ENCODE peak calls at places on chromosomes 6 and 20, in four cellular contexts. E is fibroblast of lung, H is cardiac muscle cell, O is uterus. J is an unnamed sample.

GRCh38 chr6:45658958-45659357 is 281.2 kb upstream of the SUPT3H start:
- DNase-seq in E (no peak), H (no peak), O (no peak), J (no peak)

GRCh38 chr6:89853068-89853467 is 23.4 kb downstream of the CASP8AP2 start:
- DNase-seq in E (peak; percentile 82), H (no peak), O (no peak), J (no peak)

GRCh38 chr20:32569380-32570305 is 15.5 kb downstream of the NOL4L start:
- DNase-seq in E (no peak), H (no peak), O (no peak), J (no peak)

GRCh38 chr6:31510007-31510406 is 12.1 kb downstream of the MICB start:
- DNase-seq in E (no peak), H (no peak), O (no peak), J (no peak)

GRCh38 chr20:48129319-48129973 is 344.2 kb upstream of the SULF2 start:
- DNase-seq in E (peak; percentile 20), H (no peak), O (peak; percentile 34), J (no peak)

GRCh38 chr6:100078509-100078908 is 84.5 kb upstream of the MCHR2 start:
- DNase-seq in E (peak; percentile 46), H (peak; percentile 9), O (no peak), J (no peak)

GRCh38 chr6:83615025-83615999 is 93.6 kb downstream of the SNAP91 start:
- DNase-seq in E (peak; percentile 28), H (peak; percentile 59), O (no peak), J (no peak)

GRCh38 chr6:114108119-114109002 is 137.4 kb upstream of the HDAC2 start:
- DNase-seq in E (peak; percentile 52), H (peak; percentile 81), O (peak; percentile 16), J (peak; percentile 49)

GRCh38 chr6:157239148-157239547 is 84.2 kb downstream of the TMEM242 start:
- DNase-seq in E (no peak), H (no peak), O (no peak), J (no peak)

GRCh38 chr6:35647400-35647799 is 41.3 kb downstream of the FKBP5 start:
- DNase-seq in E (no peak), H (no peak), O (no peak), J (no peak)
- H3K4me1 ChIP-seq in E (no peaks in the 10 kb centered on the region), H (peaks cover 14% of the 10 kb centered on the region), O (no peaks in the 10 kb centered on the region), J (no peaks in the 10 kb centered on the region)

GRCh38 chr6:5610640-5611039 is 349.3 kb downstream of the FARS2 start:
- DNase-seq in E (no peak), H (no peak), O (no peak), J (no peak)

DNA sequence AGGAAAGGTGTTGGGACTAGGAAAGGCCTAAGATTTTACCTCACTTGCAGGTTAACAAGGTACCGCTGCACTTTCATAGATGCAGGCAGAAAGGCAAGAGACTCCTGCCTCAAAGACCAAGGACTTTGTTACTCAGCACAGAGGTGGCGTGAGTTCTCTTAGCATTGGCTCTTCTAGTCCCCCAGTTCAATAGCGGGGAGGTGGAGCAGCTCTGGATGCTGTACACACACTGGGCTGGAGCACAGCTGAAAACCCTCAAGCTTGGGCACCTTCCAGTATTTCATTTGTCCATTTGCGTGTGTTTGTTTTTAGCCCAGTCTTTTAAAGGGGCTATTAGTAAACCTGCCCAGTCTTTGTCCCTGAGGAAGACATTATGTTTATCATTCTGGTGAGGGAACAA is 345.2 kb downstream of the FARS2 start:
- DNase-seq in E (peak; percentile 9), H (no peak), O (no peak), J (no peak)
- H3K4me1 ChIP-seq in E (no peaks in the 10 kb centered on the region), H (peaks cover 6% of the 10 kb centered on the region), O (no peaks in the 10 kb centered on the region), J (no peaks in the 10 kb centered on the region)

DNA sequence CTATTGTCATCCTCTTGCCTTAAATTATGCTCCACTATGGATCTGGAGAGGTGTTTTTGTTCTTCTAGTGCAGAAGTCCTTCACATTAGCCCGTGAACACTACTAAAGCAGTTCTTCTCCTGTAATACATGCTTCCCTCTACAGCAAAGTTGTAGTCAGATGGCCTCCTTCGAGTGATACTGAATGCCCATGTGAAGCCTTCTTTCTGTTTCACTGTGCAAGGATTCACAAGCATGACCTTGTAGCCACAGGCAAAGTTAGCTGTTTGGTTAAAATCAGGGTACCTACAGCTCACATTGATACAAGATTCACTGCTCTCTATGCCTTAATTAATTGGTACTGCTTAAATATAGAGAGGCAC is 47.6 kb downstream of the ARHGAP18 start:
- DNase-seq in E (no peak), H (no peak), O (no peak), J (no peak)
- H3K4me1 ChIP-seq in E (no peaks in the 10 kb centered on the region), H (no peaks in the 10 kb centered on the region), O (no peaks in the 10 kb centered on the region), J (no peaks in the 10 kb centered on the region)

GRCh38 chr6:11210386-11211138 is 21.9 kb downstream of the NEDD9 start:
- DNase-seq in E (no peak), H (no peak), O (no peak), J (no peak)
- H3K4me1 ChIP-seq in E (peaks cover 33% of the 10 kb centered on the region), H (peaks cover 52% of the 10 kb centered on the region), O (peaks cover 2% of the 10 kb centered on the region), J (peaks cover 89% of the 10 kb centered on the region)

DNA sequence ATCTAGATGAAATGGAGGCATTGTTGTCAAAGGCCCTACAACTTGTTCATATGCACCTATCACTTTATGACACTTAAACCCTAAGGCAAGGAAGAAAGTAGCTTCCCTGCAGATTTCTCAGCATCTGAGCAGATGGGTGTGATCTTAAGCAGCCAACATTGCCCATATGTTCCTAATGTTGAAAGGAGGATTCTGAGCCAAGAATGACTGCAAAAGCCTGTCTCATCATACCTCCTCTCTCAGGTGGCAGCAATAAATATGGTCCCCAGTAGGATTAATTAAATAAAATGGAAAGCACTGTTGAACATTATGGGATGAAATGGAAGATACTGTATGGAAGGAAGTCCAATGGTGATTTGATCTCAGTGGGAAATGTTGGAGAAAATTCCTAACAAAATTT is 538.1 kb upstream of the MAN1A1 start:
- DNase-seq in E (no peak), H (no peak), O (no peak), J (no peak)
- H3K4me1 ChIP-seq in E (no peaks in the 10 kb centered on the region), H (no peaks in the 10 kb centered on the region), O (no peaks in the 10 kb centered on the region), J (no peaks in the 10 kb centered on the region)

DNA sequence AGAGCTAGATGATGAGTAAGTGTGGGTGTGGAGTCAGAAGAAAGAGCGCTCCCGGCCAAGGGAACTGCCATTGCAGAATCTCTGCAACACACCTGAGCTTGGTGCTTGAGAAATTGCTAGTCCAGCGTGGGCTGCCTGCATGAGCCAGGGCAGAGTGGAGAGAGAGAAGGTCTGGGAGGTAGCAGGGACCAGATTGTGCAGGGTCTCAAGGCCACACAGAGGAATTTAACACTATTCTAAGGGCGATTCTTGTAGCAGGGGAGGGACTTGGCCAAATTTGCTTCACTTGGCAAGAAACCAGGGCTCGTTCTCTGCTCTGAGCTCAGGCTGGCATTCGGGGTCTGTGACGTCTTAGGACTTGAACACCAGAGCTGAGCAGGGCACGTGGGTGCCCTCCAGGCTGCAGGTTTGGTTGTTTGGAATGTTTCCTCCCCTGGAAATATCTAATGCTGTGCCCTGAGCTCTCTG is 53.5 kb downstream of the BCAS4 start:
- DNase-seq in E (no peak), H (no peak), O (peak; percentile 32), J (no peak)
- H3K4me1 ChIP-seq in E (peaks cover 5% of the 10 kb centered on the region), H (no peaks in the 10 kb centered on the region), O (no peaks in the 10 kb centered on the region), J (peaks cover 14% of the 10 kb centered on the region)